ENCODE peak calls at places on chromosomes 12 and 14, in ten cellular contexts. B is MM.1S; O is endodermal cell; A is gastrocnemius medialis; N is cardiac muscle cell; F is ovary; C is pancreas; Q is astrocyte; I is IMR-90; K is CD4-positive, alpha-beta T cell. W is an unnamed sample.

GRCh38 chr14:68886109-68886434 is 93.0 kb downstream of the ACTN1 start:
- DNase-seq in B (no peak), O (no peak), A (no peak), N (peak; percentile 24), F (no peak), C (no peak), Q (no peak), I (no peak), K (no peak), W (no peak)

GRCh38 chr12:107590369-107591094 is 95.1 kb upstream of the PWP1 start:
- DNase-seq in B (no peak), O (no peak), A (no peak), N (no peak), F (no peak), C (no peak), Q (no peak), I (no peak), K (no peak), W (no peak)

GRCh38 chr14:103130965-103131364 is 7.7 kb downstream of the TNFAIP2 start:
- DNase-seq in B (no peak), O (no peak), A (no peak), N (no peak), F (peak; percentile 78), C (peak; percentile 58), Q (peak; percentile 80), I (peak; percentile 90), K (no peak), W (peak; percentile 78)

GRCh38 chr12:6850796-6851152 is 312 bp downstream of the CDCA3 start:
- DNase-seq in B (no peak), O (no peak), A (no peak), N (no peak), F (no peak), C (no peak), Q (no peak), I (no peak), K (no peak), W (no peak)

GRCh38 chr12:26028953-26029740 is 70.7 kb downstream of the RASSF8 start:
- DNase-seq in B (peak; percentile 67), O (peak; percentile 72), A (no peak), N (peak; percentile 47), F (no peak), C (peak; percentile 22), Q (no peak), I (peak; percentile 67), K (no peak), W (peak; percentile 32)

GRCh38 chr12:47817272-47818006 is 2.3 kb downstream of the HDAC7 start:
- DNase-seq in B (no peak), O (peak; percentile 73), A (no peak), N (no peak), F (no peak), C (no peak), Q (no peak), I (no peak), K (no peak), W (no peak)

GRCh38 chr12:53328043-53328435 is 6.6 kb upstream of the AAAS start:
- DNase-seq in B (no peak), O (peak; percentile 90), A (no peak), N (no peak), F (no peak), C (no peak), Q (no peak), I (no peak), K (no peak), W (no peak)

GRCh38 chr12:81819991-81820633 is 61.0 kb upstream of the PPFIA2 start:
- DNase-seq in B (no peak), O (no peak), A (no peak), N (no peak), F (no peak), C (no peak), Q (peak; percentile 88), I (no peak), K (no peak), W (no peak)

GRCh38 chr12:121237415-121237814 is 27.5 kb downstream of the P2RX4 start:
- DNase-seq in B (no peak), O (no peak), A (no peak), N (no peak), F (no peak), C (peak; percentile 61), Q (no peak), I (no peak), K (no peak), W (no peak)

GRCh38 chr12:57214398-57214781 is 2.2 kb upstream of the NXPH4 start:
- DNase-seq in B (peak; percentile 48), O (peak; percentile 95), A (peak; percentile 24), N (peak; percentile 76), F (peak; percentile 70), C (peak; percentile 69), Q (no peak), I (peak; percentile 50), K (peak; percentile 60), W (peak; percentile 67)

GRCh38 chr14:74019743-74020142 is 594 bp downstream of the BBOF1 start:
- DNase-seq in B (no peak), O (no peak), A (no peak), N (peak; percentile 44), F (no peak), C (no peak), Q (peak; percentile 68), I (peak; percentile 60), K (no peak), W (no peak)

GRCh38 chr12:130357729-130358330 is 20.1 kb downstream of the PIWIL1 start:
- DNase-seq in B (no peak), O (peak; percentile 63), A (no peak), N (no peak), F (no peak), C (no peak), Q (no peak), I (no peak), K (no peak), W (peak; percentile 38)

GRCh38 chr14:54722791-54723432 is 156.0 kb downstream of the SAMD4A start:
- DNase-seq in B (no peak), O (no peak), A (no peak), N (peak; percentile 55), F (no peak), C (no peak), Q (peak; percentile 29), I (peak; percentile 36), K (no peak), W (peak; percentile 34)

GRCh38 chr14:100767788-100768536 is 41.3 kb downstream of the DLK1 start:
- DNase-seq in B (no peak), O (peak; percentile 14), A (no peak), N (no peak), F (no peak), C (no peak), Q (no peak), I (no peak), K (no peak), W (no peak)

GRCh38 chr14:99055019-99055418 is 217.0 kb downstream of the BCL11B start:
- DNase-seq in B (no peak), O (peak; percentile 60), A (no peak), N (no peak), F (no peak), C (no peak), Q (peak; percentile 16), I (no peak), K (no peak), W (peak; percentile 38)

GRCh38 chr12:100114574-100114973 is 28.1 kb downstream of the BLTP3B start:
- DNase-seq in B (no peak), O (no peak), A (no peak), N (no peak), F (no peak), C (no peak), Q (peak; percentile 16), I (no peak), K (no peak), W (no peak)

GRCh38 chr12:118922405-118922804 is 58.9 kb upstream of the SRRM4 start:
- DNase-seq in B (no peak), O (peak; percentile 87), A (no peak), N (peak; percentile 69), F (no peak), C (no peak), Q (no peak), I (no peak), K (no peak), W (no peak)

GRCh38 chr14:75299064-75299463 is 20.4 kb downstream of the FOS start:
- DNase-seq in B (no peak), O (no peak), A (no peak), N (no peak), F (no peak), C (no peak), Q (no peak), I (no peak), K (no peak), W (peak; percentile 53)

GRCh38 chr12:112686373-112686772 is 105.2 kb upstream of the RPH3A start:
- DNase-seq in B (no peak), O (peak; percentile 22), A (no peak), N (no peak), F (no peak), C (no peak), Q (no peak), I (peak; percentile 3), K (no peak), W (peak; percentile 52)

GRCh38 chr12:65948320-65949008 is 124.2 kb downstream of the HMGA2 start:
- DNase-seq in B (no peak), O (no peak), A (peak; percentile 11), N (no peak), F (peak; percentile 65), C (peak; percentile 69), Q (peak; percentile 98), I (peak; percentile 96), K (no peak), W (peak; percentile 75)
- H3K27ac ChIP-seq in B (no peak overlapping the region), O (peak overlapping the region; percentile 53), A (no peak overlapping the region), N (no peak overlapping the region), F (no peak overlapping the region), C (peak overlapping the region; percentile 69), Q (peak overlapping the region; percentile 86), I (peak overlapping the region; percentile 79), K (no peak overlapping the region), W (peak overlapping the region; percentile 79)

GRCh38 chr14:85415015-85415712 is 114.8 kb upstream of the FLRT2 start:
- DNase-seq in B (no peak), O (peak; percentile 67), A (peak; percentile 6), N (no peak), F (peak; percentile 37), C (peak; percentile 24), Q (peak; percentile 94), I (peak; percentile 93), K (no peak), W (peak; percentile 93)
- TF ChIP-seq CTCF in B (no peak), O (peak; percentile 70), A (no peak), N (peak; percentile 63), F (no peak), C (no peak), Q (peak; percentile 59), I (peak; percentile 34), K (no peak), W (peak; percentile 73)

GRCh38 chr14:34851395-34851794 is 23.8 kb downstream of the BAZ1A start:
- DNase-seq in B (no peak), O (no peak), A (no peak), N (no peak), F (no peak), C (no peak), Q (peak; percentile 53), I (peak; percentile 71), K (no peak), W (peak; percentile 48)
- H3K27ac ChIP-seq in B (no peak overlapping the region), O (no peak overlapping the region), A (no peak overlapping the region), N (no peak overlapping the region), F (no peak overlapping the region), C (no peak overlapping the region), Q (peak overlapping the region; percentile 17), I (no peak overlapping the region), K (no peak overlapping the region), W (peak overlapping the region; percentile 75)

DNA sequence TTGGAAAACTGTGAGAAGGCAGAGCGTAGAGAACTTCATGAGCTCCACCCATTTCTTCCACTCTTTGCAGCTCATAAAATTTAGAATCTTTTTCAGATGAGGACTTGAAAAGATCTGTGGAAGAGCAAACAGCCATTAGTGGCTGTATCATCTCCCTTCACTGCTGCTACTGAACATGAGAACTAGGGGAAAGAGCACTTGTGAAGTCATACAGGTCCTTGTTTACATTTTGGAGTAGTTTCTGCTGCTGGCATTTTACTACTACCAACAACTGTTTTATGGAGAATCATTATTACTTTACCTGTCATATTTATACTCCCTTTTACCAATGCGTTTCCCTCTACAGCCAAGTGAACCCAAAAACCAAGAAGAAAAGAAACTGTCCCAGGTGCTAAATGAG is 41.0 kb downstream of the RPGRIP1 start:
- DNase-seq in B (no peak), O (no peak), A (no peak), N (no peak), F (no peak), C (no peak), Q (no peak), I (no peak), K (no peak), W (no peak)
- TF ChIP-seq CTCF in B (no peak), O (no peak), A (no peak), N (no peak), F (no peak), C (no peak), Q (no peak), I (no peak), K (no peak), W (no peak)